ENCODE peak calls at places on chromosome 7, in five cellular contexts. B is tibial artery; W is Panc1; Q is CD4-positive, alpha-beta T cell; O is coronary artery. Z is an unnamed sample.

GRCh38 chr7:155169081-155169480 is 99.0 kb downstream of the HTR5A start:
- DNase-seq in B (no peak), W (no peak), Q (no peak), O (no peak), Z (no peak)

GRCh38 chr7:133095119-133095671 is 13.3 kb upstream of the CHCHD3 start:
- DNase-seq in B (no peak), W (no peak), Q (no peak), O (no peak), Z (no peak)

GRCh38 chr7:101862280-101863220 is 45.1 kb downstream of the CUX1 start:
- DNase-seq in B (no peak), W (no peak), Q (no peak), O (no peak), Z (no peak)

GRCh38 chr7:98805956-98806838 is 63.6 kb downstream of the TMEM130 start:
- DNase-seq in B (no peak), W (no peak), Q (no peak), O (no peak), Z (no peak)

GRCh38 chr7:107446988-107447387 is 22.9 kb upstream of the GPR22 start:
- DNase-seq in B (no peak), W (no peak), Q (no peak), O (no peak), Z (no peak)

GRCh38 chr7:50146692-50147091 is 53.6 kb upstream of the ZPBP start:
- DNase-seq in B (no peak), W (no peak), Q (no peak), O (no peak), Z (no peak)

GRCh38 chr7:16599860-16600259 is 45.7 kb downstream of the ANKMY2 start:
- DNase-seq in B (no peak), W (no peak), Q (no peak), O (no peak), Z (no peak)

GRCh38 chr7:55557666-55558188 is 14.6 kb downstream of the VOPP1 start:
- DNase-seq in B (no peak), W (no peak), Q (no peak), O (no peak), Z (no peak)

GRCh38 chr7:2242541-2243482 is 786 bp downstream of the NUDT1 start:
- DNase-seq in B (no peak), W (no peak), Q (no peak), O (no peak), Z (no peak)

GRCh38 chr7:1555046-1555812 is 776 bp downstream of the TMEM184A start:
- DNase-seq in B (no peak), W (no peak), Q (no peak), O (peak), Z (no peak)

GRCh38 chr7:104415700-104416099 is 87.3 kb downstream of the LHFPL3 start:
- DNase-seq in B (no peak), W (no peak), Q (no peak), O (no peak), Z (no peak)
- TF ChIP-seq CTCF in B (no peak), W (peak), Q (no peak), O (no peak), Z (no peak)

GRCh38 chr7:157396316-157397035 is 59.7 kb downstream of the DNAJB6 start:
- DNase-seq in B (no peak), W (no peak), Q (no peak), O (no peak), Z (no peak)

GRCh38 chr7:157399086-157399687 is 62.4 kb downstream of the DNAJB6 start:
- DNase-seq in B (peak), W (no peak), Q (no peak), O (no peak), Z (no peak)

GRCh38 chr7:157397036-157397720 is 60.4 kb downstream of the DNAJB6 start:
- DNase-seq in B (peak), W (no peak), Q (no peak), O (no peak), Z (no peak)

GRCh38 chr7:157400171-157400860 is 63.5 kb downstream of the DNAJB6 start:
- DNase-seq in B (peak), W (no peak), Q (no peak), O (no peak), Z (no peak)

GRCh38 chr7:157397751-157398691 is 61.2 kb downstream of the DNAJB6 start:
- DNase-seq in B (peak), W (no peak), Q (no peak), O (no peak), Z (peak)
- TF ChIP-seq CTCF in B (no peak), W (peak), Q (peak), O (peak), Z (peak)

GRCh38 chr7:171364-171904 is 20.9 kb upstream of the FAM20C start:
- DNase-seq in B (no peak), W (no peak), Q (no peak), O (no peak), Z (no peak)
- TF ChIP-seq CTCF in B (no peak), W (no peak), Q (no peak), O (no peak), Z (no peak)

GRCh38 chr7:12683678-12684077 is 3.8 kb upstream of the ARL4A start:
- DNase-seq in B (no peak), W (no peak), Q (no peak), O (no peak), Z (no peak)
- TF ChIP-seq CTCF in B (no peak), W (peak), Q (peak), O (no peak), Z (peak)

Z was measured in neural crest cell.